ENCODE peak calls at places on chromosomes 13 and 19, in six cellular contexts. V, P, B, Y, T and O are unnamed samples.
A peak's percentile ranks its signal among the peaks of the same experiment; 100 is the strongest.

GRCh38 chr13:98541701-98542203 is 35.2 kb downstream of the STK24 start:
- DNase-seq in V (no peak), P (no peak), B (no peak), Y (no peak), T (no peak), O (no peak)

GRCh38 chr13:36026556-36026955 is 104.6 kb downstream of the DCLK1 start:
- DNase-seq in V (no peak), P (no peak), B (no peak), Y (no peak), T (no peak), O (no peak)

GRCh38 chr13:44697058-44697457 is 120.9 kb upstream of the TSC22D1 start:
- DNase-seq in V (no peak), P (no peak), B (no peak), Y (no peak), T (peak; percentile 17), O (no peak)

GRCh38 chr13:41117859-41118258 is 14.7 kb downstream of the KBTBD6 start:
- DNase-seq in V (no peak), P (no peak), B (no peak), Y (no peak), T (no peak), O (no peak)

GRCh38 chr13:60619461-60619860 is 222.4 kb downstream of the TDRD3 start:
- DNase-seq in V (no peak), P (no peak), B (no peak), Y (no peak), T (no peak), O (no peak)

GRCh38 chr13:77883328-77883727 is 35.3 kb downstream of the EDNRB start:
- DNase-seq in V (no peak), P (no peak), B (no peak), Y (no peak), T (no peak), O (no peak)

GRCh38 chr13:97695684-97696083 is 257.8 kb upstream of the IPO5 start:
- DNase-seq in V (no peak), P (no peak), B (no peak), Y (no peak), T (no peak), O (no peak)

GRCh38 chr19:31070126-31070525 is 279.1 kb downstream of the TSHZ3 start:
- DNase-seq in V (no peak), P (no peak), B (no peak), Y (no peak), T (no peak), O (no peak)

GRCh38 chr13:33676700-33677048 is 141.3 kb upstream of the RFC3 start:
- DNase-seq in V (no peak), P (no peak), B (no peak), Y (peak; percentile 69), T (no peak), O (no peak)

GRCh38 chr13:49220035-49220855 is at the start of gene MLNR:
- DNase-seq in V (peak; percentile 70), P (no peak), B (no peak), Y (no peak), T (no peak), O (peak; percentile 49)

GRCh38 chr13:109155301-109155761 is 525.9 kb downstream of the MYO16 start:
- DNase-seq in V (no peak), P (no peak), B (peak; percentile 37), Y (no peak), T (no peak), O (no peak)

GRCh38 chr19:48123907-48124675 is 13.5 kb upstream of the PLA2G4C start:
- DNase-seq in V (no peak), P (no peak), B (peak; percentile 39), Y (peak; percentile 40), T (no peak), O (no peak)

GRCh38 chr19:32373614-32374295 is 28.3 kb downstream of the ZNF507 start:
- DNase-seq in V (no peak), P (no peak), B (peak; percentile 94), Y (peak; percentile 63), T (no peak), O (no peak)

GRCh38 chr13:51045450-51045849 is 65.6 kb downstream of the C13orf42 start:
- DNase-seq in V (no peak), P (no peak), B (no peak), Y (no peak), T (no peak), O (no peak)

GRCh38 chr19:39444598-39445257 is 654 bp upstream of the SUPT5H start:
- DNase-seq in V (no peak), P (no peak), B (no peak), Y (no peak), T (no peak), O (no peak)

GRCh38 chr13:51958217-51958547 is 53.1 kb downstream of the ATP7B start:
- DNase-seq in V (no peak), P (no peak), B (no peak), Y (peak; percentile 24), T (no peak), O (no peak)

GRCh38 chr13:67619987-67620386 is 389.9 kb upstream of the PCDH9 start:
- DNase-seq in V (no peak), P (no peak), B (no peak), Y (no peak), T (no peak), O (no peak)

GRCh38 chr19:32350492-32350891 is 5.1 kb downstream of the ZNF507 start:
- DNase-seq in V (no peak), P (no peak), B (no peak), Y (no peak), T (no peak), O (no peak)

GRCh38 chr13:24651718-24652345 is 28.4 kb upstream of the ATP12A start:
- DNase-seq in V (no peak), P (no peak), B (no peak), Y (no peak), T (peak; percentile 77), O (no peak)

GRCh38 chr13:48125794-48126228 is 30.9 kb upstream of the MED4 start:
- DNase-seq in V (no peak), P (no peak), B (no peak), Y (peak; percentile 46), T (no peak), O (no peak)

GRCh38 chr19:36646746-36647145 is 19.9 kb downstream of the ZNF461 start:
- DNase-seq in V (no peak), P (no peak), B (no peak), Y (no peak), T (no peak), O (no peak)

GRCh38 chr19:13797870-13798269 is 2.6 kb downstream of the ZSWIM4 start:
- DNase-seq in V (no peak), P (no peak), B (no peak), Y (peak; percentile 77), T (no peak), O (no peak)

GRCh38 chr13:32041429-32041828 is 9.9 kb downstream of the FRY start:
- DNase-seq in V (no peak), P (no peak), B (no peak), Y (no peak), T (no peak), O (no peak)

GRCh38 chr13:93473441-93474270 is 247.0 kb downstream of the GPC6 start:
- DNase-seq in V (no peak), P (no peak), B (no peak), Y (no peak), T (no peak), O (no peak)

GRCh38 chr13:30119476-30119875 is 187.9 kb downstream of the KATNAL1 start:
- DNase-seq in V (no peak), P (no peak), B (no peak), Y (peak; percentile 50), T (no peak), O (no peak)

GRCh38 chr13:21138561-21138960 is 37.8 kb downstream of the SKA3 start:
- DNase-seq in V (no peak), P (no peak), B (no peak), Y (no peak), T (no peak), O (no peak)

GRCh38 chr13:102233566-102234208 is 168.2 kb downstream of the FGF14 start:
- DNase-seq in V (no peak), P (no peak), B (no peak), Y (no peak), T (no peak), O (no peak)

GRCh38 chr13:111900390-111901180 is 166.4 kb upstream of the SOX1 start:
- DNase-seq in V (no peak), P (no peak), B (no peak), Y (no peak), T (peak; percentile 69), O (no peak)

GRCh38 chr19:29031216-29031615 is 181.7 kb downstream of the UQCRFS1 start:
- DNase-seq in V (no peak), P (no peak), B (no peak), Y (no peak), T (no peak), O (no peak)

GRCh38 chr19:29029271-29029670 is 183.7 kb downstream of the UQCRFS1 start:
- DNase-seq in V (no peak), P (no peak), B (no peak), Y (no peak), T (no peak), O (no peak)
- TF ChIP-seq POLR2A in V (no peak), P (no peak), B (no peak), Y (no peak), T (no peak), O (no peak)

DNA sequence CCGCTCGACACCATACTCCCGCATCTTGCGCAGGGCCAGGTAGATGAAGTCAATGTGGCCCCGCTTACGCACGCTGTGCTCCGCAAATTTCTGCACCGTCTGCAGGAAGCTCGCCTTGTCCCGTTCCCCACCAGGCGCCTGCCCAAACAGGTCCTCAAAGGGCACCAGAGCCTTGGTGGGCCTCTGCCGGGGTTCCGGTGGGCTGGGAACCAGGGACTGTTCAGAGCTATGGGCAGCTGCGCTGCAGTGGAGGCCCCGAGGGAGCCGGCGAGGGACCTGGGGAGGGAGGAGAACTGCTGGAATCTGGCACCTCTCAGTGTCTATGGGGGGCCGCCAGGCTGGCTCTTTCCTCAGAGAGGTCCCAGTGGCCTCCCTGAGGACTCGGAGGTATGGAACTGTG is 8.3 kb upstream of the ZNF653 start:
- DNase-seq in V (no peak), P (no peak), B (no peak), Y (no peak), T (no peak), O (no peak)
- TF ChIP-seq POLR2A in V (no peak), P (no peak), B (no peak), Y (no peak), T (no peak), O (no peak)

DNA sequence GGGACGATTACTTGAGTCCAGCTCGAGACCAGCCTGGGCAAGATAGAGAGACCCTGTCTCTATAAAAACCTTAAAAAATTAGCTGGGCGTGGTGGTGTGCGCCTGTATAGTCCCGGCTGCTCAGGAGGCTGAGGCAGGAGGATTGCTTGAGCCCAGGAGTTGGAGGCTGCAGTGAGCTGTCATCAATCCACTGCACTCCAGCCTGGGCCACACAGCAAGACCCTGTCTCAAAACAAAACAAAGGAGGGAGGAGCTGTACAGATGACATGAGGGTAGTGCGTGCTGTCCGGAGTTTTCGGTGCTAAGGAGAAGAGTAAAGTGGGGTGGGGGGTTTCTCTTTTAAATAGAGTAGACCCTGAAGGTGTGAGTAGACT is 22.6 kb downstream of the HDGFL2 start:
- DNase-seq in V (no peak), P (no peak), B (no peak), Y (no peak), T (no peak), O (no peak)
- TF ChIP-seq POLR2A in V (no peak), P (no peak), B (no peak), Y (no peak), T (no peak), O (no peak)

GRCh38 chr19:51460164-51460992 is 2.1 kb upstream of the SIGLEC8 start:
- DNase-seq in V (no peak), P (no peak), B (no peak), Y (no peak), T (peak; percentile 32), O (no peak)
- TF ChIP-seq POLR2A in V (no peak), P (no peak), B (no peak), Y (no peak), T (no peak), O (no peak)